ENCODE peak calls at places on chromosomes 3 and 15, in five cellular contexts. H, C, P, Z and E are unnamed samples.

GRCh38 chr3:31425401-31425800 is 107.3 kb upstream of the STT3B start:
- DNase-seq in H (no peak), Z (no peak), P (no peak), C (no peak), E (no peak)

GRCh38 chr3:196073188-196073838 is 8.6 kb downstream of the TFRC start:
- DNase-seq in Z (no peak), H (peak), C (peak), P (peak), E (no peak)

GRCh38 chr15:39720081-39720480 is 62.6 kb downstream of the FSIP1 start:
- DNase-seq in C (no peak), P (no peak), Z (no peak), H (no peak), E (no peak)

GRCh38 chr3:189132125-189132744 is 39.5 kb upstream of the TPRG1 start:
- DNase-seq in C (peak), P (no peak), Z (no peak), H (no peak), E (no peak)

GRCh38 chr3:195087321-195087720 is 183.6 kb downstream of the XXYLT1 start:
- DNase-seq in Z (peak), P (no peak), H (no peak), C (no peak), E (peak)

GRCh38 chr15:49827311-49827710 is 206.5 kb downstream of the DTWD1 start:
- DNase-seq in P (no peak), Z (no peak), H (no peak), C (no peak), E (no peak)

GRCh38 chr15:55654541-55654940 is 66.4 kb upstream of the PYGO1 start:
- DNase-seq in Z (no peak), P (no peak), C (peak), H (no peak), E (no peak)

GRCh38 chr3:160376681-160377080 is 22.3 kb downstream of the IFT80 start:
- DNase-seq in C (no peak), H (no peak), Z (no peak), P (no peak), E (no peak)

GRCh38 chr3:55243686-55244085 is 243.4 kb downstream of the WNT5A start:
- DNase-seq in Z (no peak), C (no peak), H (no peak), P (peak), E (no peak)

GRCh38 chr15:40092416-40093223 is 16.1 kb downstream of the BMF start:
- DNase-seq in C (peak), P (peak), Z (no peak), H (peak), E (peak)

GRCh38 chr3:64267774-64268604 is 42.7 kb upstream of the PRICKLE2 start:
- DNase-seq in C (peak), Z (no peak), H (peak), P (no peak), E (no peak)

GRCh38 chr3:132180337-132180791 is 136.8 kb upstream of the ACP3 start:
- DNase-seq in P (peak), Z (no peak), H (no peak), C (peak), E (peak)

GRCh38 chr15:41944313-41944940 is 27.9 kb downstream of the EHD4 start:
- DNase-seq in C (peak), Z (no peak), P (no peak), H (no peak), E (no peak)

GRCh38 chr3:184842433-184842832 is 30.5 kb downstream of the VPS8 start:
- DNase-seq in C (no peak), H (no peak), P (no peak), Z (no peak), E (no peak)

GRCh38 chr3:150080058-150080730 is 109.5 kb upstream of the PFN2 start:
- DNase-seq in P (no peak), C (no peak), Z (no peak), H (peak), E (no peak)

GRCh38 chr3:33026267-33026666 is 70.7 kb downstream of the GLB1 start:
- DNase-seq in C (no peak), H (no peak), P (no peak), Z (no peak), E (no peak)

GRCh38 chr3:169286214-169286613 is 377.3 kb downstream of the MECOM start:
- DNase-seq in Z (no peak), P (peak), C (no peak), H (no peak), E (no peak)

GRCh38 chr3:30750967-30751366 is 143.5 kb downstream of the GADL1 start:
- DNase-seq in Z (no peak), C (no peak), P (no peak), H (no peak), E (no peak)

GRCh38 chr3:66985336-66985920 is 12.7 kb upstream of the KBTBD8 start:
- DNase-seq in C (no peak), H (no peak), P (no peak), Z (no peak), E (no peak)

GRCh38 chr3:15637131-15637951 is 35.8 kb downstream of the BTD start:
- DNase-seq in Z (no peak), C (no peak), P (peak), H (no peak), E (no peak)

GRCh38 chr15:65042776-65043322 is 2.3 kb upstream of the SLC51B start:
- DNase-seq in H (no peak), Z (no peak), C (no peak), P (no peak), E (no peak)

GRCh38 chr3:23830869-23831484 is 25.2 kb downstream of the UBE2E1 start:
- DNase-seq in Z (no peak), P (no peak), H (no peak), C (no peak), E (no peak)

GRCh38 chr15:34353627-34354026 is 10.5 kb downstream of the NUTM1 start:
- DNase-seq in Z (no peak), C (no peak), P (no peak), H (no peak), E (no peak)

GRCh38 chr15:101025896-101026631 is 106.9 kb downstream of the LRRK1 start:
- DNase-seq in C (no peak), P (no peak), Z (no peak), H (peak), E (no peak)

GRCh38 chr3:58567251-58567515 is 10.0 kb downstream of the FAM107A start:
- DNase-seq in P (no peak), Z (peak), H (no peak), C (no peak), E (no peak)

GRCh38 chr15:88419830-88420229 is 47.4 kb downstream of the MRPL46 start:
- DNase-seq in C (peak), P (no peak), Z (no peak), H (no peak), E (no peak)